ENCODE peak calls at places on chromosomes 5 and 9, in five cellular contexts. Z is kidney, U is HCT116, H is mesothelial cell of epicardium, Q is heart right ventricle. I is an unnamed sample.

GRCh38 chr5:120007619-120008018 is 378.3 kb downstream of the FAM170A start:
- DNase-seq in Z (no peak), U (no peak), H (no peak), Q (no peak), I (no peak)

GRCh38 chr5:140174472-140175366 is at the start of gene CYSTM1:
- DNase-seq in U (peak), Q (peak), Z (peak), H (peak), I (peak)

GRCh38 chr5:60687927-60688720 is 11.8 kb downstream of the DEPDC1B start:
- DNase-seq in U (no peak), H (no peak), Q (no peak), Z (no peak), I (no peak)

GRCh38 chr9:2709645-2710101 is 7.6 kb upstream of the KCNV2 start:
- DNase-seq in U (no peak), Z (no peak), H (no peak), Q (no peak), I (no peak)

GRCh38 chr9:2800385-2801179 is 43.3 kb downstream of the PUM3 start:
- DNase-seq in Q (no peak), H (no peak), U (no peak), Z (no peak), I (no peak)

GRCh38 chr5:10695759-10696543 is 65.1 kb downstream of the DAP start:
- DNase-seq in Q (no peak), U (no peak), H (no peak), Z (no peak), I (no peak)

GRCh38 chr9:27341545-27342294 is 44.8 kb upstream of the EQTN start:
- DNase-seq in H (no peak), U (no peak), Z (no peak), Q (no peak), I (no peak)

GRCh38 chr9:133836001-133836758 is 98.0 kb upstream of the SARDH start:
- DNase-seq in Z (peak), Q (no peak), U (no peak), H (no peak), I (no peak)

GRCh38 chr9:12815895-12816294 is 41.1 kb downstream of the LURAP1L start:
- DNase-seq in H (no peak), Z (no peak), Q (no peak), U (no peak), I (no peak)

GRCh38 chr9:111926421-111926875 is 29.8 kb downstream of the UGCG start:
- DNase-seq in Q (peak), Z (peak), U (no peak), H (no peak), I (peak)

GRCh38 chr9:81112638-81113037 is 576.7 kb downstream of the TLE1 start:
- DNase-seq in Q (no peak), U (no peak), Z (no peak), H (no peak), I (no peak)

GRCh38 chr9:35051069-35051967 is 21.1 kb downstream of the VCP start:
- DNase-seq in U (peak), Z (no peak), Q (peak), H (no peak), I (no peak)

GRCh38 chr9:131728961-131729360 is 10.9 kb downstream of the RAPGEF1 start:
- DNase-seq in Z (no peak), Q (no peak), H (no peak), U (no peak), I (no peak)

GRCh38 chr9:38316166-38316765 is 76.2 kb upstream of the ALDH1B1 start:
- DNase-seq in H (no peak), U (no peak), Z (no peak), Q (no peak), I (no peak)

GRCh38 chr5:149605998-149606721 is 24.9 kb downstream of the ARHGEF37 start:
- DNase-seq in U (peak), Z (no peak), Q (no peak), H (no peak), I (peak)

GRCh38 chr5:123876265-123876790 is 364.4 kb downstream of the CSNK1G3 start:
- DNase-seq in U (no peak), Q (no peak), H (no peak), Z (no peak), I (no peak)

GRCh38 chr5:116557669-116558271 is 16.9 kb downstream of the SEMA6A start:
- DNase-seq in H (no peak), Z (no peak), U (no peak), Q (no peak), I (no peak)

GRCh38 chr9:108844391-108844790 is 11.4 kb downstream of the ACTL7B start:
- DNase-seq in Q (no peak), U (no peak), Z (no peak), H (no peak), I (no peak)

GRCh38 chr5:133665571-133665970 is 53.2 kb upstream of the FSTL4 start:
- DNase-seq in U (no peak), Q (no peak), H (no peak), Z (no peak), I (no peak)

GRCh38 chr5:132655821-132656773 is 1.9 kb upstream of the IL13 start:
- DNase-seq in Q (no peak), Z (no peak), H (no peak), U (no peak), I (peak)

GRCh38 chr5:159451197-159452052 is 121.1 kb upstream of the IL12B start:
- DNase-seq in Z (no peak), Q (peak), H (no peak), U (peak), I (no peak)

GRCh38 chr5:161696992-161697391 is 11.5 kb downstream of the GABRA6 start:
- DNase-seq in Q (no peak), H (no peak), U (no peak), Z (no peak), I (no peak)

GRCh38 chr9:89374176-89374575 is 55.9 kb downstream of the SECISBP2 start:
- DNase-seq in Q (no peak), H (no peak), U (no peak), Z (no peak), I (no peak)

GRCh38 chr5:146867996-146868708 is 10.4 kb downstream of the PPP2R2B start:
- DNase-seq in Q (no peak), H (no peak), Z (no peak), U (no peak), I (no peak)

GRCh38 chr5:135842737-135843136 is 8.3 kb downstream of the SLC25A48 start:
- DNase-seq in Z (no peak), H (no peak), U (no peak), Q (no peak), I (no peak)

GRCh38 chr5:179926657-179927056 is 19.0 kb upstream of the TBC1D9B start:
- DNase-seq in U (no peak), Q (no peak), H (no peak), Z (no peak), I (no peak)

GRCh38 chr5:177484902-177485549 is 11.6 kb upstream of the DBN1 start:
- DNase-seq in U (no peak), Z (peak), Q (no peak), H (no peak), I (no peak)

GRCh38 chr5:181160144-181160754 is 12.9 kb downstream of the OR2V2 start:
- DNase-seq in U (no peak), Q (peak), H (no peak), Z (no peak), I (no peak)

GRCh38 chr5:133882801-133883200 is 85.6 kb downstream of the C5orf15 start:
- DNase-seq in U (no peak), Q (no peak), Z (no peak), H (no peak), I (no peak)

GRCh38 chr5:14447958-14448881 is 133.4 kb upstream of the OTULINL start:
- DNase-seq in U (no peak), Q (peak), H (no peak), Z (peak), I (peak)

GRCh38 chr9:34591091-34591910 is 1.8 kb upstream of the CNTFR start:
- DNase-seq in H (peak), Q (peak), U (peak), Z (peak), I (peak)

GRCh38 chr9:133509179-133510083 is 15.3 kb downstream of the MYMK start:
- DNase-seq in Q (no peak), H (no peak), Z (peak), U (no peak), I (peak)

GRCh38 chr5:56757077-56757476 is 58.3 kb upstream of the MAP3K1 start:
- DNase-seq in Z (no peak), Q (no peak), H (no peak), U (no peak), I (peak)

DNA sequence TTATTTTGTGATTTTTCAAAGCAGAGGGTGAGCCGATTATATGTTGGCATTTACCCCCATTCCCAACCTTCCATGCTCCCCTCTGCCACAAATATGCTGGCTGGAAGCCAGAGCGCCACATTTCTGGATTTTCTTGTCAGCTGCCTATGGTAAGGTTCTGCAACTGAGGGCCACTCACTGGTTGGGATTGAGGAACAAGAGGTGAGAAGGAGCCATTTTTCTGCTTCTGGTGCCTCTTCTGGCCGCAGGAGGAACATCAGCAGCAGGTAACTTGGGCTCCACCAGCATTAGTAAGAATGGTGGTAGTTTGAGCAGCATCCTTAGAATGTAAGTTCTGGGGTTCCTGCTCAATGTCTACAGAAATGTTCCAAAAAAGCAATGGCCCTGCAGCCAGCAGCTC is 159.5 kb upstream of the MAST4 start:
- DNase-seq in Q (no peak), Z (no peak), U (peak), H (no peak), I (no peak)
- TF ChIP-seq CTCF in Q (peak), Z (peak), U (peak), H (no peak), I (no peak)

GRCh38 chr5:42807722-42808447 is 3.8 kb downstream of the SELENOP start:
- DNase-seq in H (no peak), U (no peak), Z (peak), Q (no peak), I (peak)

GRCh38 chr5:42806004-42806700 is 5.5 kb downstream of the SELENOP start:
- DNase-seq in U (no peak), Z (no peak), Q (no peak), H (no peak), I (no peak)

GRCh38 chr5:42804717-42805339 is 6.9 kb downstream of the SELENOP start:
- DNase-seq in U (no peak), Q (no peak), H (no peak), Z (no peak), I (no peak)

GRCh38 chr5:42808888-42809611 is 2.6 kb downstream of the SELENOP start:
- DNase-seq in Q (no peak), H (no peak), Z (no peak), U (no peak), I (no peak)

GRCh38 chr5:42806701-42807262 is 4.9 kb downstream of the SELENOP start:
- DNase-seq in Q (no peak), Z (no peak), U (no peak), H (no peak), I (no peak)
- TF ChIP-seq CTCF in Q (no peak), Z (no peak), U (no peak), H (no peak), I (no peak)

GRCh38 chr9:136255896-136256890 is 10.6 kb upstream of the QSOX2 start:
- DNase-seq in H (no peak), Q (no peak), Z (peak), U (no peak), I (no peak)
- TF ChIP-seq CTCF in H (no peak), Q (no peak), Z (no peak), U (peak), I (no peak)

GRCh38 chr5:79829260-79829659 is 139.6 kb downstream of the CMYA5 start:
- DNase-seq in U (no peak), Q (no peak), Z (no peak), H (no peak), I (no peak)
- TF ChIP-seq CTCF in U (peak), Q (no peak), Z (peak), H (no peak), I (no peak)

GRCh38 chr5:127042593-127042992 is 12.2 kb upstream of the MARCHF3 start:
- DNase-seq in H (no peak), Q (no peak), Z (no peak), U (no peak), I (no peak)
- TF ChIP-seq CTCF in H (no peak), Q (peak), Z (no peak), U (peak), I (no peak)

GRCh38 chr5:91311697-91312501 is 71.2 kb downstream of the ARRDC3 start:
- DNase-seq in Z (peak), Q (peak), U (peak), H (no peak), I (peak)
- TF ChIP-seq CTCF in Z (peak), Q (peak), U (no peak), H (no peak), I (peak)

GRCh38 chr9:95499101-95499676 is 17.6 kb downstream of the PTCH1 start:
- DNase-seq in Q (no peak), U (no peak), H (no peak), Z (no peak), I (no peak)

GRCh38 chr9:95498641-95499040 is 18.1 kb downstream of the PTCH1 start:
- DNase-seq in U (no peak), Q (no peak), H (no peak), Z (no peak), I (no peak)

GRCh38 chr9:95495988-95496387 is 20.8 kb downstream of the PTCH1 start:
- DNase-seq in H (no peak), Q (no peak), U (no peak), Z (no peak), I (no peak)

GRCh38 chr9:95499847-95500246 is 16.9 kb downstream of the PTCH1 start:
- DNase-seq in H (no peak), Q (no peak), Z (no peak), U (no peak), I (no peak)

GRCh38 chr9:95497772-95498171 is 19.0 kb downstream of the PTCH1 start:
- DNase-seq in H (no peak), Z (no peak), Q (no peak), U (no peak), I (no peak)
- TF ChIP-seq CTCF in H (no peak), Z (no peak), Q (no peak), U (no peak), I (no peak)

DNA sequence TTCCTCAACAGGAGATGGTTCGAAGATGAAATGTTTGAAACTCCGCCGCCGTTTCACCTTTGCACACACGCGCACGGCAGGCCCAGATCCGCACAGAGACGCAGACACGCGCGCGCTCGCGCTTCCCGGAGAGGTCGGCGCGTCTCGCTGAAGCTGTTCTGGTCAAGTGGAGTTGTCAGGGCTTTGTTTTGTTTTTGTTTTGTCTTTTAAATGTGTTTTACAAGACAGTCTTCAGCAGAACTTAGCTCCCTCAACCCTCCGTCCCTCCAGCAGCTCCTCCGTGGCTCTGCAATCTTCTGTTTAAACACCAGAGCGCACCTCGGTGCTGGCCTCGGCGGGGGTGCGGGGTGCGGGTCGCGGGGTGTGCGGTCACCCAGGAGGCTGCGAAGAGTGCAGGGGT is 5.3 kb upstream of the IRX2 start:
- DNase-seq in H (no peak), U (no peak), Q (no peak), Z (peak), I (peak)
- TF ChIP-seq CTCF in H (no peak), U (no peak), Q (no peak), Z (no peak), I (no peak)